ENCODE peak calls at places on chromosome 17, in six cellular contexts. One of them, this sample, is unnamed.

GRCh38 chr17:69643686-69644085 is 229.2 kb downstream of the MAP2K6 start:
- DNase-seq in HAP-1: no peak
- DNase-seq in endothelial cell of umbilical vein: no peak
- DNase-seq in stimulated activated CD4-positive, alpha-beta T cell treated with anti-CD3 and anti-CD28 coated beads, TNF-alpha, amount 100 ng/mL, for 1 hour: no peak
- DNase-seq in HuH-7: no peak
- DNase-seq in tibial artery: no peak
- DNase-seq in this sample: no peak

GRCh38 chr17:79838541-79839274 is 532 bp downstream of the CBX4 start:
- DNase-seq in HAP-1: peak
- DNase-seq in endothelial cell of umbilical vein: peak
- DNase-seq in stimulated activated CD4-positive, alpha-beta T cell treated with anti-CD3 and anti-CD28 coated beads, TNF-alpha, amount 100 ng/mL, for 1 hour: no peak
- DNase-seq in HuH-7: no peak
- DNase-seq in tibial artery: no peak
- DNase-seq in this sample: no peak

GRCh38 chr17:66373944-66374817 is 71.8 kb downstream of the PRKCA start:
- DNase-seq in HAP-1: no peak
- DNase-seq in endothelial cell of umbilical vein: no peak
- DNase-seq in stimulated activated CD4-positive, alpha-beta T cell treated with anti-CD3 and anti-CD28 coated beads, TNF-alpha, amount 100 ng/mL, for 1 hour: no peak
- DNase-seq in HuH-7: no peak
- DNase-seq in tibial artery: peak
- DNase-seq in this sample: peak

GRCh38 chr17:48317732-48318131 is 112.3 kb downstream of the SKAP1 start:
- DNase-seq in HAP-1: no peak
- DNase-seq in endothelial cell of umbilical vein: no peak
- DNase-seq in stimulated activated CD4-positive, alpha-beta T cell treated with anti-CD3 and anti-CD28 coated beads, TNF-alpha, amount 100 ng/mL, for 1 hour: no peak
- DNase-seq in HuH-7: no peak
- DNase-seq in tibial artery: no peak
- DNase-seq in this sample: no peak

GRCh38 chr17:73705594-73705993 is 61.3 kb upstream of the SDK2 start:
- DNase-seq in HAP-1: no peak
- DNase-seq in endothelial cell of umbilical vein: no peak
- DNase-seq in stimulated activated CD4-positive, alpha-beta T cell treated with anti-CD3 and anti-CD28 coated beads, TNF-alpha, amount 100 ng/mL, for 1 hour: no peak
- DNase-seq in HuH-7: no peak
- DNase-seq in tibial artery: no peak
- DNase-seq in this sample: no peak

GRCh38 chr17:77528516-77529327 is 388.0 kb downstream of the SEC14L1 start:
- DNase-seq in HAP-1: peak
- DNase-seq in endothelial cell of umbilical vein: no peak
- DNase-seq in stimulated activated CD4-positive, alpha-beta T cell treated with anti-CD3 and anti-CD28 coated beads, TNF-alpha, amount 100 ng/mL, for 1 hour: peak
- DNase-seq in HuH-7: no peak
- DNase-seq in tibial artery: no peak
- DNase-seq in this sample: no peak

GRCh38 chr17:28892024-28892423 is 5.5 kb downstream of the FLOT2 start:
- DNase-seq in HAP-1: no peak
- DNase-seq in endothelial cell of umbilical vein: no peak
- DNase-seq in stimulated activated CD4-positive, alpha-beta T cell treated with anti-CD3 and anti-CD28 coated beads, TNF-alpha, amount 100 ng/mL, for 1 hour: no peak
- DNase-seq in HuH-7: no peak
- DNase-seq in tibial artery: no peak
- DNase-seq in this sample: no peak

GRCh38 chr17:75706042-75706728 is 15.1 kb upstream of the ITGB4 start:
- DNase-seq in HAP-1: no peak
- DNase-seq in endothelial cell of umbilical vein: no peak
- DNase-seq in stimulated activated CD4-positive, alpha-beta T cell treated with anti-CD3 and anti-CD28 coated beads, TNF-alpha, amount 100 ng/mL, for 1 hour: no peak
- DNase-seq in HuH-7: no peak
- DNase-seq in tibial artery: no peak
- DNase-seq in this sample: no peak

GRCh38 chr17:72363336-72363620 is 242.5 kb downstream of the SOX9 start:
- DNase-seq in HAP-1: no peak
- DNase-seq in endothelial cell of umbilical vein: no peak
- DNase-seq in stimulated activated CD4-positive, alpha-beta T cell treated with anti-CD3 and anti-CD28 coated beads, TNF-alpha, amount 100 ng/mL, for 1 hour: no peak
- DNase-seq in HuH-7: no peak
- DNase-seq in tibial artery: no peak
- DNase-seq in this sample: no peak

GRCh38 chr17:16552637-16553045 is 16.4 kb downstream of the ZNF287 start:
- DNase-seq in HAP-1: no peak
- DNase-seq in endothelial cell of umbilical vein: no peak
- DNase-seq in stimulated activated CD4-positive, alpha-beta T cell treated with anti-CD3 and anti-CD28 coated beads, TNF-alpha, amount 100 ng/mL, for 1 hour: no peak
- DNase-seq in HuH-7: no peak
- DNase-seq in tibial artery: no peak
- DNase-seq in this sample: no peak

GRCh38 chr17:28010406-28010805 is 32.1 kb upstream of the NLK start:
- DNase-seq in HAP-1: no peak
- DNase-seq in endothelial cell of umbilical vein: no peak
- DNase-seq in stimulated activated CD4-positive, alpha-beta T cell treated with anti-CD3 and anti-CD28 coated beads, TNF-alpha, amount 100 ng/mL, for 1 hour: no peak
- DNase-seq in HuH-7: no peak
- DNase-seq in tibial artery: no peak
- DNase-seq in this sample: no peak